ENCODE peak calls at places on chromosomes 13 and 19, in ten cellular contexts. D is K562, R is HCT116, Y is gastrocnemius medialis, I is Peyer's patch, X is adrenal gland, Q is uterus, J is testis, H is spleen, G is body of pancreas. O is an unnamed sample. For H3K9me3, the result is how much of the 10 kb centered on the place peaks cover.

GRCh38 chr19:4297901-4298771 is 4.1 kb downstream of the TMIGD2 start:
- DNase-seq in J (no peak), Y (no peak), R (no peak), Q (no peak), I (no peak), X (no peak), H (no peak), G (no peak), D (no peak), O (no peak)

GRCh38 chr19:48683349-48683748 is 10.5 kb upstream of the NTN5 start:
- DNase-seq in I (no peak), X (no peak), J (peak), H (no peak), Y (peak), G (no peak), D (no peak), Q (peak), R (no peak), O (no peak)

GRCh38 chr19:4060621-4061177 is 6.0 kb downstream of the ZBTB7A start:
- DNase-seq in I (no peak), Y (no peak), R (no peak), D (no peak), X (no peak), J (no peak), H (peak), Q (no peak), G (no peak), O (no peak)

GRCh38 chr13:63629591-63629990 is 2213.9 kb upstream of the PCDH20 start:
- DNase-seq in H (no peak), D (no peak), X (no peak), G (no peak), Y (no peak), J (no peak), I (no peak), R (no peak), Q (no peak), O (no peak)

GRCh38 chr13:114080739-114081561 is 51.5 kb downstream of the RASA3 start:
- DNase-seq in J (no peak), I (no peak), X (peak), D (no peak), R (no peak), H (no peak), Y (no peak), G (peak), Q (peak), O (no peak)

GRCh38 chr19:47765522-47766358 is 12.8 kb upstream of the SELENOW start:
- DNase-seq in G (peak), R (no peak), H (peak), Q (peak), J (peak), D (peak), I (no peak), X (peak), Y (no peak), O (peak)

GRCh38 chr13:43042410-43042921 is 19.1 kb downstream of the DNAJC15 start:
- DNase-seq in Y (no peak), G (no peak), I (no peak), Q (no peak), J (no peak), X (no peak), D (no peak), R (no peak), H (no peak), O (no peak)

GRCh38 chr13:39406688-39407087 is 196.3 kb downstream of the LHFPL6 start:
- DNase-seq in J (no peak), D (peak), G (no peak), Q (no peak), Y (no peak), H (no peak), R (no peak), I (no peak), X (no peak), O (no peak)

GRCh38 chr13:98778749-98779148 is 26.3 kb upstream of the SLC15A1 start:
- DNase-seq in Y (no peak), D (no peak), I (no peak), G (no peak), X (no peak), H (no peak), Q (no peak), J (no peak), R (no peak), O (no peak)

GRCh38 chr13:30463820-30464495 is 1.8 kb downstream of the HMGB1 start:
- DNase-seq in R (no peak), X (peak), I (peak), Y (peak), Q (peak), J (peak), H (peak), G (peak), D (peak), O (peak)

GRCh38 chr13:106874308-106874707 is 306.4 kb upstream of the ARGLU1 start:
- DNase-seq in Y (no peak), I (no peak), J (no peak), R (no peak), Q (no peak), D (no peak), X (no peak), H (no peak), G (no peak), O (no peak)

GRCh38 chr13:81184556-81185265 is 843.8 kb upstream of the SPRY2 start:
- DNase-seq in G (no peak), R (no peak), J (no peak), D (no peak), X (no peak), Y (no peak), I (no peak), Q (no peak), H (no peak), O (no peak)

GRCh38 chr13:27928805-27929753 is 9.3 kb downstream of the PDX1 start:
- DNase-seq in G (no peak), R (no peak), Y (no peak), D (no peak), J (no peak), H (no peak), Q (no peak), I (no peak), X (no peak), O (no peak)

GRCh38 chr19:789473-790052 is 7.7 kb upstream of the PTBP1 start:
- DNase-seq in I (no peak), X (no peak), Y (no peak), H (no peak), D (no peak), R (no peak), G (no peak), Q (no peak), J (no peak), O (no peak)

GRCh38 chr13:78193853-78194252 is 275.2 kb upstream of the EDNRB start:
- DNase-seq in D (no peak), J (no peak), Y (no peak), X (no peak), H (no peak), Q (no peak), G (no peak), I (no peak), R (no peak), O (no peak)

GRCh38 chr13:44423824-44424223 is 50.2 kb downstream of the SERP2 start:
- DNase-seq in Y (no peak), R (no peak), D (no peak), J (no peak), Q (no peak), I (no peak), H (no peak), G (no peak), X (no peak), O (no peak)

GRCh38 chr13:43876366-43876765 is 3.2 kb downstream of the CCDC122 start:
- DNase-seq in I (no peak), R (no peak), Y (no peak), J (no peak), X (no peak), G (no peak), D (no peak), Q (no peak), H (no peak), O (no peak)

GRCh38 chr19:34712606-34713261 is 21.3 kb upstream of the ZNF181 start:
- DNase-seq in Y (peak), Q (peak), R (peak), G (peak), J (peak), H (no peak), I (peak), X (peak), D (peak), O (peak)

GRCh38 chr19:17560205-17560595 is 4.8 kb downstream of the COLGALT1 start:
- DNase-seq in J (no peak), G (no peak), R (no peak), I (no peak), Q (peak), X (peak), H (no peak), D (no peak), Y (no peak), O (peak)

GRCh38 chr19:13579388-13580060 is 73.2 kb upstream of the CACNA1A start:
- DNase-seq in X (no peak), J (no peak), R (no peak), Q (no peak), G (no peak), H (no peak), Y (no peak), I (no peak), D (peak), O (no peak)

GRCh38 chr19:11902228-11902627 is 14.6 kb downstream of the ZNF69 start:
- DNase-seq in I (no peak), J (no peak), Y (no peak), H (no peak), D (no peak), X (no peak), G (no peak), R (no peak), Q (no peak), O (no peak)
- H3K9me3 ChIP-seq in I (under half), J (under half), Y (under half), H (half or more), D (under half), X (under half), G (under half), R (under half), Q (half or more), O (half or more)

GRCh38 chr19:41218615-41219507 is at the start of gene AXL:
- DNase-seq in D (peak), J (peak), Q (peak), I (peak), H (no peak), Y (peak), G (peak), X (peak), R (peak), O (peak)
- TF ChIP-seq POLR2A in D (no peak), J (no peak), Q (peak), I (peak), H (no peak), Y (peak), G (peak), X (peak), R (no peak), O (peak)

GRCh38 chr19:51873097-51873496 is 14.7 kb downstream of the ZNF577 start:
- DNase-seq in Q (no peak), G (no peak), D (no peak), Y (no peak), I (no peak), R (no peak), X (no peak), J (no peak), H (no peak), O (no peak)
- H3K9me3 ChIP-seq in Q (half or more), G (under half), D (under half), Y (half or more), I (under half), R (half or more), X (half or more), J (under half), H (half or more), O (under half)

DNA sequence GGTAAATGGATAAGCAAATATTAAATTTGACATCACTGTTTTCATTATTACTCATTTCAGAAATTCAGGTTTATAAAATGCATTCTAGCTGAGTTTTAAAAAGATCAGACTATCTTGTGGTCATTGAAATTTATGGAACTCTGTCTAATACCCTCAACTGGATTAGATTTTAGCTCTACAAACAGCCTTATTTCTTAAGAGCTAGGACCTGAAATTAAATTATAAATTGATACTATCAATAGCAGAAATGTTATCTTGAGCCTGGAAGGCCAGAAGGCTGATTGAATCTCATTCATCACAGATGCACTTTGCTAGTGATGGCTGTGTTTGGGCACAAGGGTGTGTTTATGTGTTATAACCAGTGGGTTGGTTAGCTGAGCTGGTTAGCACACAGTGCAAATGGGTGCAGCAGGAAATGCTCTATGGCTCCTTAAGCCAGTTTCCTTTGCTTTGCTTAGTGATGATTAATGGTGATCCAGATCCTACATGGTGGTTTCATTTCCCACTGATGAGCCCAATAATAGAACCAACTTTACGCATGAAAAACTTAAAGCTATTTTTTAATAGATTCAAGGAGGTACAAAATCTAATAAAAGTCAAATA is 310.8 kb upstream of the KLF12 start:
- DNase-seq in Q (no peak), H (no peak), G (no peak), R (no peak), Y (no peak), J (no peak), D (no peak), X (no peak), I (no peak), O (no peak)
- TF ChIP-seq POLR2A in Q (no peak), H (no peak), G (no peak), R (no peak), Y (no peak), J (no peak), D (no peak), X (no peak), I (no peak), O (no peak)

GRCh38 chr19:56400485-56400884 is 3.6 kb upstream of the ZNF583 start:
- DNase-seq in D (no peak), Y (no peak), R (no peak), G (no peak), H (no peak), X (no peak), Q (no peak), I (no peak), J (no peak), O (no peak)

GRCh38 chr19:56403764-56404704 is at the start of gene ZNF583:
- DNase-seq in R (no peak), Y (peak), X (peak), G (peak), I (peak), Q (peak), J (peak), D (peak), H (peak), O (peak)

GRCh38 chr19:56405062-56405461 is 930 bp downstream of the ZNF583 start:
- DNase-seq in H (no peak), D (no peak), G (no peak), R (no peak), Y (no peak), I (no peak), X (no peak), J (no peak), Q (no peak), O (no peak)

GRCh38 chr19:56404705-56405056 is 549 bp downstream of the ZNF583 start:
- DNase-seq in H (no peak), X (no peak), J (no peak), D (peak), I (no peak), G (no peak), Y (no peak), Q (no peak), R (no peak), O (no peak)

GRCh38 chr19:56403261-56403660 is 871 bp upstream of the ZNF583 start:
- DNase-seq in G (no peak), I (no peak), J (no peak), D (no peak), X (no peak), Q (no peak), Y (no peak), H (no peak), R (no peak), O (no peak)
- H3K9me3 ChIP-seq in G (under half), I (under half), J (under half), D (under half), X (under half), Q (under half), Y (under half), H (under half), R (under half), O (under half)

GRCh38 chr13:110047511-110047910 is 259.4 kb downstream of the COL4A1 start:
- DNase-seq in X (peak), J (peak), Y (no peak), H (no peak), R (no peak), D (no peak), G (peak), I (no peak), Q (peak), O (peak)

GRCh38 chr13:110045202-110045601 is 258.8 kb upstream of the IRS2 start:
- DNase-seq in I (no peak), H (no peak), Q (no peak), G (no peak), X (no peak), D (no peak), R (no peak), Y (no peak), J (no peak), O (no peak)

GRCh38 chr13:110042253-110042652 is 255.9 kb upstream of the IRS2 start:
- DNase-seq in D (no peak), Y (no peak), X (no peak), H (no peak), R (no peak), Q (no peak), J (no peak), I (no peak), G (no peak), O (no peak)

GRCh38 chr13:110044521-110045200 is 258.3 kb upstream of the IRS2 start:
- DNase-seq in Q (no peak), G (no peak), Y (no peak), R (no peak), X (no peak), D (no peak), J (no peak), H (no peak), I (no peak), O (no peak)

DNA sequence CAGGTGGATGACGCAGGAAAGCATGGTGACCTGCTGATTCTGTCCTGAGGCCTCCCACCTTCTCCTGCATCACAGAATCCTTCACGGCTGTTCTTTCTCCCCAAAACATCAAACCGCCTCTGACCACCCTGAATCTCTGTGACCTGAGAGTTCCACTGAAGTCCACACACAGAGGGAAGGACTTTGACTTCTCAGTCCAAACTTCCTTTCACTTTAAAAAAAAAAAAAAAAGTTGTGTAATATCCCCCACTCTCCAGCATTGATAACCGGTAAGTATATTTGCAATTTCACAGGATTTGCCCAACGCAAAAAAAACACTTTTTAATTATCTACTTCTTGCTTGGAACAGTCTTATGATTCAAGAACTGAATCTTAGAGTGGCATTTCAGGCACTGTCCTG is 259.5 kb upstream of the IRS2 start:
- DNase-seq in Q (no peak), H (no peak), R (no peak), I (no peak), Y (no peak), X (no peak), D (no peak), J (no peak), G (no peak), O (no peak)
- TF ChIP-seq POLR2A in Q (no peak), H (no peak), R (no peak), I (no peak), Y (no peak), X (no peak), D (no peak), J (no peak), G (no peak), O (no peak)

GRCh38 chr19:37413243-37414084 is 42.6 kb downstream of the ZNF527 start:
- DNase-seq in J (no peak), I (no peak), H (no peak), Y (no peak), D (no peak), R (no peak), Q (no peak), X (no peak), G (no peak), O (no peak)
- H3K9me3 ChIP-seq in J (under half), I (under half), H (half or more), Y (half or more), D (under half), R (under half), Q (half or more), X (half or more), G (under half), O (under half)

O was measured in right lobe of liver.